ENCODE peak calls at places on chromosomes 3 and 15, in eight cellular contexts. F is A549, B is cardiac fibroblast, Y is osteocyte, G is transverse colon, X is MCF 10A, U is epithelial cell of esophagus, W is fibroblast of lung. M is an unnamed sample.

GRCh38 chr3:170470063-170471006 is 51.7 kb downstream of the CLDN11 start:
- DNase-seq in G (no peak), B (peak; percentile 21), Y (no peak), X (no peak), U (no peak), F (peak; percentile 21), W (peak; percentile 80), M (no peak)

GRCh38 chr15:74127954-74128784 is 2.2 kb upstream of the ISLR2 start:
- DNase-seq in Y (no peak), F (peak; percentile 19), X (no peak), B (peak; percentile 29), G (no peak), U (no peak), W (peak; percentile 22), M (no peak)

GRCh38 chr3:149120051-149120972 is 9.1 kb upstream of the HPS3 start:
- DNase-seq in Y (no peak), U (peak; percentile 70), W (peak; percentile 85), X (peak; percentile 74), G (no peak), F (peak; percentile 80), B (peak; percentile 85), M (no peak)

GRCh38 chr15:59299919-59300617 is 72.6 kb downstream of the MYO1E start:
- DNase-seq in Y (no peak), W (peak; percentile 96), B (peak; percentile 97), X (peak; percentile 99), U (peak; percentile 99), F (peak; percentile 97), G (peak; percentile 90), M (no peak)

GRCh38 chr3:40623567-40623966 is 98.8 kb downstream of the ZNF621 start:
- DNase-seq in U (peak; percentile 81), G (peak; percentile 38), W (no peak), X (peak; percentile 40), F (no peak), B (peak; percentile 3), Y (no peak), M (no peak)

GRCh38 chr15:83999396-84000120 is 236.0 kb upstream of the GOLGA6L4 start:
- DNase-seq in W (no peak), B (no peak), F (no peak), X (no peak), Y (no peak), G (no peak), U (no peak), M (no peak)

GRCh38 chr15:77474987-77475385 is 54.3 kb downstream of the HMG20A start:
- DNase-seq in B (no peak), Y (no peak), F (no peak), X (no peak), U (no peak), G (no peak), W (no peak), M (no peak)

GRCh38 chr15:99592135-99592845 is 26.5 kb downstream of the MEF2A start:
- DNase-seq in G (no peak), W (peak; percentile 58), X (no peak), F (no peak), U (peak; percentile 27), B (peak; percentile 44), Y (no peak), M (no peak)

GRCh38 chr3:64291345-64291744 is 66.1 kb upstream of the PRICKLE2 start:
- DNase-seq in W (peak; percentile 96), Y (no peak), G (peak; percentile 11), X (peak; percentile 97), U (peak; percentile 95), B (peak; percentile 92), F (peak; percentile 47), M (no peak)

GRCh38 chr15:65910341-65910740 is 41.0 kb downstream of the RAB11A start:
- DNase-seq in F (no peak), X (no peak), Y (peak; percentile 57), U (no peak), W (no peak), B (no peak), G (no peak), M (no peak)

GRCh38 chr3:34346656-34347055 is 548.2 kb downstream of the PDCD6IP start:
- DNase-seq in U (no peak), G (no peak), F (no peak), Y (no peak), W (no peak), B (no peak), X (no peak), M (no peak)

GRCh38 chr3:29064085-29064484 is 216.8 kb upstream of the RBMS3 start:
- DNase-seq in X (no peak), G (no peak), W (peak; percentile 68), F (no peak), Y (no peak), U (no peak), B (peak; percentile 24), M (no peak)

GRCh38 chr15:101012326-101013040 is 93.3 kb downstream of the LRRK1 start:
- DNase-seq in F (no peak), U (no peak), X (no peak), Y (peak; percentile 80), W (no peak), G (peak; percentile 7), B (no peak), M (peak; percentile 67)

GRCh38 chr15:51758645-51759044 is 7.2 kb downstream of the TMOD2 start:
- DNase-seq in F (no peak), W (peak; percentile 81), B (peak; percentile 82), G (peak; percentile 27), U (peak; percentile 49), X (peak; percentile 48), Y (no peak), M (no peak)

GRCh38 chr15:89654311-89654761 is 931 bp downstream of the KIF7 start:
- DNase-seq in F (no peak), U (peak; percentile 65), G (no peak), B (peak; percentile 60), Y (no peak), W (peak; percentile 48), X (peak; percentile 42), M (no peak)

GRCh38 chr3:125042725-125043406 is 12.9 kb downstream of the HEG1 start:
- DNase-seq in W (peak; percentile 76), B (peak; percentile 72), Y (no peak), X (no peak), F (no peak), G (no peak), U (no peak), M (no peak)

GRCh38 chr3:164845739-164846138 is 232.6 kb downstream of the SI start:
- DNase-seq in G (no peak), F (no peak), X (no peak), B (no peak), W (no peak), Y (no peak), U (no peak), M (no peak)
- TF ChIP-seq CTCF in G (no peak), F (no peak), X (no peak), B (no peak), W (no peak), Y (no peak), U (no peak), M (no peak)

GRCh38 chr3:119657887-119658702 is 2.3 kb downstream of the POPDC2 start:
- DNase-seq in F (no peak), G (no peak), U (no peak), X (no peak), Y (no peak), W (no peak), B (no peak), M (no peak)
- TF ChIP-seq CTCF in F (no peak), G (no peak), U (no peak), X (no peak), Y (no peak), W (no peak), B (no peak), M (no peak)

GRCh38 chr15:69604050-69604378 is 151.4 kb downstream of the RPLP1 start:
- DNase-seq in G (peak; percentile 44), F (peak; percentile 85), W (no peak), X (no peak), B (no peak), Y (no peak), U (peak; percentile 44), M (no peak)
- TF ChIP-seq CTCF in G (peak; percentile 50), F (peak; percentile 34), W (no peak), X (no peak), B (no peak), Y (no peak), U (peak; percentile 43), M (no peak)

GRCh38 chr3:133821767-133822638 is 16.4 kb downstream of the SRPRB start:
- DNase-seq in B (peak; percentile 38), Y (peak; percentile 73), X (peak; percentile 93), F (no peak), W (peak; percentile 77), U (peak; percentile 77), G (peak; percentile 58), M (no peak)
- TF ChIP-seq CTCF in B (no peak), Y (peak; percentile 13), X (peak; percentile 26), F (no peak), W (peak; percentile 22), U (peak; percentile 17), G (no peak), M (peak; percentile 22)

GRCh38 chr3:155983834-155984474 is 113.5 kb downstream of the GMPS start:
- DNase-seq in B (peak; percentile 8), X (no peak), G (no peak), F (no peak), W (no peak), Y (no peak), U (no peak), M (no peak)

GRCh38 chr3:155979746-155980145 is 109.3 kb downstream of the GMPS start:
- DNase-seq in U (no peak), B (no peak), F (no peak), Y (no peak), W (no peak), X (no peak), G (no peak), M (no peak)

GRCh38 chr3:155972885-155973584 is 102.6 kb downstream of the GMPS start:
- DNase-seq in G (no peak), X (no peak), Y (no peak), W (no peak), U (no peak), F (no peak), B (no peak), M (no peak)

GRCh38 chr3:155981669-155982068 is 111.2 kb downstream of the GMPS start:
- DNase-seq in G (no peak), Y (no peak), F (no peak), X (no peak), U (no peak), W (no peak), B (no peak), M (no peak)

GRCh38 chr3:155978324-155978723 is 107.9 kb downstream of the GMPS start:
- DNase-seq in U (no peak), G (no peak), B (no peak), X (peak; percentile 14), F (no peak), W (no peak), Y (no peak), M (no peak)
- TF ChIP-seq CTCF in U (no peak), G (no peak), B (peak; percentile 36), X (peak; percentile 18), F (peak; percentile 38), W (peak; percentile 17), Y (peak; percentile 50), M (peak; percentile 62)

GRCh38 chr3:50241163-50241562 is 5.2 kb downstream of the GNAI2 start:
- DNase-seq in F (no peak), U (no peak), G (no peak), W (no peak), Y (no peak), B (no peak), X (no peak), M (no peak)
- TF ChIP-seq CTCF in F (no peak), U (no peak), G (no peak), W (no peak), Y (no peak), B (no peak), X (no peak), M (no peak)

GRCh38 chr3:129605593-129606521 is 619 bp downstream of the PLXND1 start:
- DNase-seq in Y (no peak), X (no peak), G (no peak), F (peak; percentile 61), W (peak; percentile 47), B (peak; percentile 60), U (peak; percentile 40), M (no peak)
- TF ChIP-seq CTCF in Y (no peak), X (no peak), G (no peak), F (no peak), W (no peak), B (no peak), U (no peak), M (peak; percentile 44)